ENCODE peak calls at places on chromosomes 11 and 22, in seven cellular contexts. One of them, this sample, is unnamed.

GRCh38 chr22:42926034-42926433 is 69.0 kb upstream of the ARFGAP3 start:
- ATAC-seq in HepG2: no peak
- ATAC-seq in Panc1: peak; percentile 37
- ATAC-seq in K562: peak; percentile 56
- ATAC-seq in GM12878: no peak
- ATAC-seq in HCT116: no peak
- ATAC-seq in upper lobe of left lung: no peak
- ATAC-seq in this sample: peak; percentile 42

GRCh38 chr22:37502342-37503182 is 16.4 kb upstream of the MFNG start:
- ATAC-seq in HepG2: peak; percentile 61
- ATAC-seq in Panc1: peak; percentile 12
- ATAC-seq in K562: peak; percentile 43
- ATAC-seq in GM12878: no peak
- ATAC-seq in HCT116: no peak
- ATAC-seq in upper lobe of left lung: peak; percentile 50
- ATAC-seq in this sample: peak; percentile 22

GRCh38 chr11:110878513-110878912 is 166.3 kb upstream of the ARHGAP20 start:
- ATAC-seq in HepG2: no peak
- ATAC-seq in Panc1: no peak
- ATAC-seq in K562: no peak
- ATAC-seq in GM12878: no peak
- ATAC-seq in HCT116: no peak
- ATAC-seq in upper lobe of left lung: peak; percentile 39
- ATAC-seq in this sample: no peak

GRCh38 chr11:122434786-122435185 is 220.7 kb upstream of the UBASH3B start:
- ATAC-seq in HepG2: no peak
- ATAC-seq in Panc1: no peak
- ATAC-seq in K562: no peak
- ATAC-seq in GM12878: no peak
- ATAC-seq in HCT116: no peak
- ATAC-seq in upper lobe of left lung: no peak
- ATAC-seq in this sample: no peak

GRCh38 chr11:74139151-74139918 is 31.5 kb downstream of the C2CD3 start:
- ATAC-seq in HepG2: no peak
- ATAC-seq in Panc1: peak; percentile 2
- ATAC-seq in K562: no peak
- ATAC-seq in GM12878: no peak
- ATAC-seq in HCT116: no peak
- ATAC-seq in upper lobe of left lung: no peak
- ATAC-seq in this sample: no peak

GRCh38 chr11:57482782-57483569 is 22.6 kb downstream of the RTN4RL2 start:
- ATAC-seq in HepG2: no peak
- ATAC-seq in Panc1: no peak
- ATAC-seq in K562: no peak
- ATAC-seq in GM12878: peak; percentile 84
- ATAC-seq in HCT116: no peak
- ATAC-seq in upper lobe of left lung: peak; percentile 78
- ATAC-seq in this sample: no peak

GRCh38 chr11:124583827-124584226 is 14.0 kb downstream of the OR8A1 start:
- ATAC-seq in HepG2: no peak
- ATAC-seq in Panc1: no peak
- ATAC-seq in K562: no peak
- ATAC-seq in GM12878: no peak
- ATAC-seq in HCT116: no peak
- ATAC-seq in upper lobe of left lung: no peak
- ATAC-seq in this sample: no peak

GRCh38 chr22:25658641-25659040 is 83.3 kb upstream of the MYO18B start:
- ATAC-seq in HepG2: no peak
- ATAC-seq in Panc1: no peak
- ATAC-seq in K562: no peak
- ATAC-seq in GM12878: no peak
- ATAC-seq in HCT116: no peak
- ATAC-seq in upper lobe of left lung: peak; percentile 75
- ATAC-seq in this sample: no peak

GRCh38 chr11:14041040-14041439 is 78.5 kb downstream of the SPON1 start:
- ATAC-seq in HepG2: no peak
- ATAC-seq in Panc1: no peak
- ATAC-seq in K562: peak; percentile 42
- ATAC-seq in GM12878: no peak
- ATAC-seq in HCT116: peak; percentile 87
- ATAC-seq in upper lobe of left lung: no peak
- ATAC-seq in this sample: no peak

GRCh38 chr11:115155978-115156377 is 348.2 kb downstream of the CADM1 start:
- ATAC-seq in HepG2: no peak
- ATAC-seq in Panc1: no peak
- ATAC-seq in K562: no peak
- ATAC-seq in GM12878: no peak
- ATAC-seq in HCT116: no peak
- ATAC-seq in upper lobe of left lung: no peak
- ATAC-seq in this sample: no peak

GRCh38 chr11:65716294-65716693 is 4.2 kb downstream of the KAT5 start:
- ATAC-seq in HepG2: no peak
- ATAC-seq in Panc1: no peak
- ATAC-seq in K562: no peak
- ATAC-seq in GM12878: no peak
- ATAC-seq in HCT116: no peak
- ATAC-seq in upper lobe of left lung: no peak
- ATAC-seq in this sample: no peak
- TF ChIP-seq POLR2AphosphoS5 in HepG2: peak; percentile 7
- TF ChIP-seq POLR2AphosphoS5 in Panc1: no peak
- TF ChIP-seq POLR2AphosphoS5 in K562: no peak
- TF ChIP-seq POLR2AphosphoS5 in GM12878: no peak
- TF ChIP-seq POLR2AphosphoS5 in HCT116: no peak
- TF ChIP-seq POLR2AphosphoS5 in upper lobe of left lung: no peak
- TF ChIP-seq POLR2AphosphoS5 in this sample: no peak

DNA sequence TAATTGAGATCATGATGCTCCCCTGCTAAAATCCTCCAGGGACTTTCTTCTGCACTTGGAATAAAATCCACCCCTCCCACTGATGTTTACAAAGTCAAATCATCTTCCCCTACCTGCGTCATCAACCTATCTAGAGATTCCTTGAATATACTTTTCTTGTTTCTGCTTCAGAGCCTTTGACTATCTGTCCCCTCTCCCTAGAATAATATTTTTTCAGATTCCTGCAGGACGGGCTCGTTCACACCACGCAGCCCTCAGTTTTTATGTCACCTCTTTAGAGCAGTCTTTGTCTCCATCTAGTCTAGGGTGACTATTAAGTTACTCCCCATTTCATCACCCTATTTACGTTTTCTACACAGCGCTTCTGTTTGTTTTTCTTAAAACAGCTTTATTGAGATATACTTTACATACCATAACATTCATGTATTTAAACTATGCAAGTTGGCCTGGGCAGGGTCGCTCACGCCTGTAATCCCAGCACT is 94.8 kb upstream of the SESN3 start:
- ATAC-seq in HepG2: no peak
- ATAC-seq in Panc1: no peak
- ATAC-seq in K562: peak; percentile 77
- ATAC-seq in GM12878: no peak
- ATAC-seq in HCT116: no peak
- ATAC-seq in upper lobe of left lung: peak; percentile 44
- ATAC-seq in this sample: no peak
- TF ChIP-seq POLR2AphosphoS5 in HepG2: no peak
- TF ChIP-seq POLR2AphosphoS5 in Panc1: no peak
- TF ChIP-seq POLR2AphosphoS5 in K562: no peak
- TF ChIP-seq POLR2AphosphoS5 in GM12878: no peak
- TF ChIP-seq POLR2AphosphoS5 in HCT116: no peak
- TF ChIP-seq POLR2AphosphoS5 in upper lobe of left lung: no peak
- TF ChIP-seq POLR2AphosphoS5 in this sample: no peak

GRCh38 chr22:35349368-35349703 is 31.6 kb upstream of the HMOX1 start:
- ATAC-seq in HepG2: no peak
- ATAC-seq in Panc1: no peak
- ATAC-seq in K562: no peak
- ATAC-seq in GM12878: no peak
- ATAC-seq in HCT116: no peak
- ATAC-seq in upper lobe of left lung: no peak
- ATAC-seq in this sample: no peak
- TF ChIP-seq POLR2AphosphoS5 in HepG2: peak; percentile 24
- TF ChIP-seq POLR2AphosphoS5 in Panc1: no peak
- TF ChIP-seq POLR2AphosphoS5 in K562: no peak
- TF ChIP-seq POLR2AphosphoS5 in GM12878: no peak
- TF ChIP-seq POLR2AphosphoS5 in HCT116: no peak
- TF ChIP-seq POLR2AphosphoS5 in upper lobe of left lung: no peak
- TF ChIP-seq POLR2AphosphoS5 in this sample: no peak

GRCh38 chr11:87236368-87236767 is 198.6 kb downstream of the TMEM135 start:
- ATAC-seq in HepG2: no peak
- ATAC-seq in Panc1: no peak
- ATAC-seq in K562: no peak
- ATAC-seq in GM12878: no peak
- ATAC-seq in HCT116: no peak
- ATAC-seq in upper lobe of left lung: no peak
- ATAC-seq in this sample: no peak
- TF ChIP-seq POLR2AphosphoS5 in HepG2: no peak
- TF ChIP-seq POLR2AphosphoS5 in Panc1: no peak
- TF ChIP-seq POLR2AphosphoS5 in K562: no peak
- TF ChIP-seq POLR2AphosphoS5 in GM12878: no peak
- TF ChIP-seq POLR2AphosphoS5 in HCT116: no peak
- TF ChIP-seq POLR2AphosphoS5 in upper lobe of left lung: no peak
- TF ChIP-seq POLR2AphosphoS5 in this sample: no peak

DNA sequence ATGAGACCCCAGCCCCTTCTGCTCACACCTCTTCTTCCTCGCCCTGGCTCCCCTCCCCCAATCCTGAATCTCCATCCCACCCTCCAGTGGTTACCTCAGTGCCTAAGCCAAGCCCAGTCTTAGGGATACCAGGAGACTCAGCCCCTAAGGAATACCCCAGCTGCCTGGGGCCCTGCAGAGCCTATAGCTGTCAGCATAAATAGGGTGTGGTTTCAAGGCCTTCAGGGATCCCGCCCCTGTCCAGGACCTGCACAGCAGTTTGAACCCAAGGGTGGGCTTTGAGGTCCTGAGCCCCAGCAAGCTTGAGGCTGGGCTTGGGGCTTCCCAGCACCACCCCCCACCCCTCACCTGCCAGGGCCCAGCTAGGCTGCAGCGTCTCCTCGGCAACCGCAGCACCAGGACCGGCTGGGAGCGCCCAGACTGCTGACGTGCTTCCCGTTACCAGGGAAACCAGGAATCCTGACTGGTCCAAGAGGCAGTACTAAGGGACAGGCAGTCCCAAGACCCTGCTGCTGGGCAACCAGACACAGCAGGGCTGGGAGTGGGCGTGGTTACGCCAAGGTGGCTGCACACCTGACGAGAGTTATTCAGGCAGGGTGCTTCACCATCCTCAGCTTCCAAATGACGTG is 13.7 kb downstream of the APBB1 start:
- ATAC-seq in HepG2: no peak
- ATAC-seq in Panc1: peak; percentile 46
- ATAC-seq in K562: no peak
- ATAC-seq in GM12878: no peak
- ATAC-seq in HCT116: no peak
- ATAC-seq in upper lobe of left lung: no peak
- ATAC-seq in this sample: peak; percentile 23
- TF ChIP-seq POLR2AphosphoS5 in HepG2: no peak
- TF ChIP-seq POLR2AphosphoS5 in Panc1: no peak
- TF ChIP-seq POLR2AphosphoS5 in K562: no peak
- TF ChIP-seq POLR2AphosphoS5 in GM12878: no peak
- TF ChIP-seq POLR2AphosphoS5 in HCT116: no peak
- TF ChIP-seq POLR2AphosphoS5 in upper lobe of left lung: no peak
- TF ChIP-seq POLR2AphosphoS5 in this sample: no peak

DNA sequence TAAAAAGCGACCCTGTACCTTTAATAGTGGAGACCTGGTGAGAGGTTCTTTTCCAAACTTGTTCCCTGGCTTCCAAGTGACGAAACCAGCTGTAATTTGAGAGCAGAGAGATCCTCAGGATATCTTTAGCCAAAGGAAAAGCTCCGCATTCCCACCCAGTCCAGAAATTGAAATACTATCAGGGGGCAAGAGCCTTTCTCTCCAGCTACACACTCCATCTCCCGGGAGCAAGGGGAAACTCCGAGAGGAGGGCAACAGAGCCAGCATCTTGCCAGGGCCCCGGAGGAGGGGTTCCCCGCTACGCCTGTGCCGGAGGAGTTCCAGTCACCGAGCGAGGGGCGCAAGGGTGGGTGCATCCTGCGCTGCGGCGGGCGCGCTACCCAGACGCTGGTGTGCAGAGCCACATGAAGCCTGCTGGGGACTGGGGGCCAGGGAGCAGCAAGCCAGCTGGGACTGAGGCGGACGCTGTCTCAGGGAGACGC is at the start of gene FIBIN:
- ATAC-seq in HepG2: no peak
- ATAC-seq in Panc1: no peak
- ATAC-seq in K562: no peak
- ATAC-seq in GM12878: no peak
- ATAC-seq in HCT116: no peak
- ATAC-seq in upper lobe of left lung: peak; percentile 78
- ATAC-seq in this sample: peak; percentile 58
- TF ChIP-seq POLR2AphosphoS5 in HepG2: no peak
- TF ChIP-seq POLR2AphosphoS5 in Panc1: no peak
- TF ChIP-seq POLR2AphosphoS5 in K562: no peak
- TF ChIP-seq POLR2AphosphoS5 in GM12878: no peak
- TF ChIP-seq POLR2AphosphoS5 in HCT116: no peak
- TF ChIP-seq POLR2AphosphoS5 in upper lobe of left lung: no peak
- TF ChIP-seq POLR2AphosphoS5 in this sample: peak; percentile 74

DNA sequence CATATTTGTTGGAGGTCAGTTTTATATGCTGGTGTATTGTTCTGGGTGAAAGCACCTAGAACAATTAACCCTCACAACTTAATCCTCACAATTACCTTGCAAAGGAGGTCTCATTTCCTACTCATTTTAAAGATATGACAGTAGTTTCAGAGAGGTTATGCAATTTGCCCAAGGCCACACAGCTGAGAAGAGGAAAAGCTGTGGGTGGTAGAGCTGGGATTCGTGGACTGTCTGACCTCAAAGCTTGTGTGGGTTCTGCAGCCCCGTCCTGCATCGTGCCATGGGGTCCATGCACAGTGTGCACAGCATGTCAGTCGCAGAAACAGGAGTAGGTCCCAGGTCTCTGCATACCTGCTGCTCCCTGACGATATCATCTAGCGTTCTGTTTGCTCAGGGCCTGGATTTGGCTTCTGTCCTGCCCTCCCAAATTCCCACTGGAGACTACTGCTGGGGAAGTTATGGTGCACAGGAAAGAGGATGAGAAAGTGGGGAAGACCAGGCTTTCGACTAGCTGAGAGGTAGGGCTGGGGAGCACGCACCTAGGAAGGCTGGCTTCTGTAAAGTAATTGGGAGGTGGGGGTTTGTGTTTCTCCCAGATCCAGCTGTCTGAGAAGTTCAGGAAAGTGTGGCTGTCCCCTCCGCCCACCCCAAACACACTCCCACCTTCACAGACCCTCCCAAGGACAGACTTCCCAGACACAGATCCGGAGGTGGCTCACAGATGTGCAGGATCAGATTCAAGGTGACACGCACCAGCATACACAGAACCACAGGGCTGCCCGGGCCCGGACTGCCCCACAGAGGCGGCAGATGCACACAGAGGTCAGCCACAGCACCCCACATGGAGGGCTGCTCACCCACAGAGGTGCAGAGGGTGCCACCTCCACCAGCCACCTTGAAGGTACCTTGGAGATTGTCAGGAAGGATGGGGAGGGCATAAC is 2.0 kb downstream of the BACE1 start:
- ATAC-seq in HepG2: peak; percentile 34
- ATAC-seq in Panc1: no peak
- ATAC-seq in K562: peak; percentile 39
- ATAC-seq in GM12878: peak; percentile 34
- ATAC-seq in HCT116: no peak
- ATAC-seq in upper lobe of left lung: no peak
- ATAC-seq in this sample: no peak
- TF ChIP-seq POLR2AphosphoS5 in HepG2: no peak
- TF ChIP-seq POLR2AphosphoS5 in Panc1: no peak
- TF ChIP-seq POLR2AphosphoS5 in K562: no peak
- TF ChIP-seq POLR2AphosphoS5 in GM12878: no peak
- TF ChIP-seq POLR2AphosphoS5 in HCT116: no peak
- TF ChIP-seq POLR2AphosphoS5 in upper lobe of left lung: no peak
- TF ChIP-seq POLR2AphosphoS5 in this sample: no peak

GRCh38 chr11:61972796-61973602 is 5.6 kb upstream of the FTH1 start:
- ATAC-seq in HepG2: peak; percentile 78
- ATAC-seq in Panc1: no peak
- ATAC-seq in K562: no peak
- ATAC-seq in GM12878: peak; percentile 3
- ATAC-seq in HCT116: no peak
- ATAC-seq in upper lobe of left lung: no peak
- ATAC-seq in this sample: peak; percentile 14
- TF ChIP-seq POLR2AphosphoS5 in HepG2: no peak
- TF ChIP-seq POLR2AphosphoS5 in Panc1: no peak
- TF ChIP-seq POLR2AphosphoS5 in K562: no peak
- TF ChIP-seq POLR2AphosphoS5 in GM12878: no peak
- TF ChIP-seq POLR2AphosphoS5 in HCT116: no peak
- TF ChIP-seq POLR2AphosphoS5 in upper lobe of left lung: peak; percentile 86
- TF ChIP-seq POLR2AphosphoS5 in this sample: peak; percentile 81

This sample was measured in gastroesophageal sphincter.